ENCODE peak calls at places on chromosome 1, in six cellular contexts. One of them, this sample, is unnamed.

GRCh38 chr1:43577647-43578542 is 47.2 kb downstream of the PTPRF start:
- DNase-seq in GM12878: no peak
- DNase-seq in K562: no peak
- DNase-seq in endothelial cell of umbilical vein: no peak
- DNase-seq in HepG2: no peak
- DNase-seq in A549: no peak
- DNase-seq in this sample: no peak

GRCh38 chr1:171769754-171770153 is 11.7 kb upstream of the METTL13 start:
- DNase-seq in endothelial cell of umbilical vein: no peak
- DNase-seq in A549: no peak
- DNase-seq in GM12878: no peak
- DNase-seq in HepG2: no peak
- DNase-seq in K562: no peak
- DNase-seq in this sample: no peak

GRCh38 chr1:99782397-99782796 is 16.0 kb upstream of the FRRS1 start:
- DNase-seq in HepG2: no peak
- DNase-seq in A549: no peak
- DNase-seq in GM12878: no peak
- DNase-seq in K562: no peak
- DNase-seq in endothelial cell of umbilical vein: no peak
- DNase-seq in this sample: no peak

GRCh38 chr1:228487336-228488106 is at the start of gene RNF187:
- DNase-seq in GM12878: no peak
- DNase-seq in endothelial cell of umbilical vein: no peak
- DNase-seq in HepG2: no peak
- DNase-seq in A549: peak
- DNase-seq in K562: peak
- DNase-seq in this sample: peak

GRCh38 chr1:70874063-70874462 is 173.6 kb downstream of the PTGER3 start:
- DNase-seq in K562: no peak
- DNase-seq in endothelial cell of umbilical vein: no peak
- DNase-seq in GM12878: no peak
- DNase-seq in A549: no peak
- DNase-seq in HepG2: no peak
- DNase-seq in this sample: peak

GRCh38 chr1:226903819-226904710 is 33.6 kb downstream of the PSEN2 start:
- DNase-seq in HepG2: no peak
- DNase-seq in endothelial cell of umbilical vein: no peak
- DNase-seq in A549: no peak
- DNase-seq in GM12878: no peak
- DNase-seq in K562: no peak
- DNase-seq in this sample: no peak

GRCh38 chr1:7267493-7267892 is 482.2 kb downstream of the CAMTA1 start:
- DNase-seq in GM12878: no peak
- DNase-seq in endothelial cell of umbilical vein: no peak
- DNase-seq in K562: no peak
- DNase-seq in HepG2: peak
- DNase-seq in A549: no peak
- DNase-seq in this sample: no peak

GRCh38 chr1:182617734-182618288 is 13.6 kb upstream of the RGS16 start:
- DNase-seq in GM12878: no peak
- DNase-seq in K562: no peak
- DNase-seq in A549: no peak
- DNase-seq in endothelial cell of umbilical vein: no peak
- DNase-seq in HepG2: no peak
- DNase-seq in this sample: peak

GRCh38 chr1:211643324-211644212 is 31.9 kb downstream of the NEK2 start:
- DNase-seq in GM12878: no peak
- DNase-seq in K562: peak
- DNase-seq in endothelial cell of umbilical vein: peak
- DNase-seq in HepG2: peak
- DNase-seq in A549: no peak
- DNase-seq in this sample: no peak

GRCh38 chr1:116122955-116123757 is 12.0 kb downstream of the MAB21L3 start:
- DNase-seq in HepG2: peak
- DNase-seq in A549: no peak
- DNase-seq in endothelial cell of umbilical vein: no peak
- DNase-seq in GM12878: no peak
- DNase-seq in K562: no peak
- DNase-seq in this sample: no peak

GRCh38 chr1:46180082-46180616 is 3.9 kb upstream of the P3R3URF start:
- DNase-seq in GM12878: no peak
- DNase-seq in K562: peak
- DNase-seq in A549: no peak
- DNase-seq in HepG2: peak
- DNase-seq in endothelial cell of umbilical vein: no peak
- DNase-seq in this sample: peak

GRCh38 chr1:162856260-162856659 is 4.7 kb downstream of the CCDC190 start:
- DNase-seq in K562: no peak
- DNase-seq in endothelial cell of umbilical vein: peak
- DNase-seq in A549: no peak
- DNase-seq in HepG2: no peak
- DNase-seq in GM12878: no peak
- DNase-seq in this sample: no peak

GRCh38 chr1:112509005-112509659 is 367 bp downstream of the WNT2B start:
- DNase-seq in A549: no peak
- DNase-seq in endothelial cell of umbilical vein: peak
- DNase-seq in GM12878: no peak
- DNase-seq in HepG2: no peak
- DNase-seq in K562: no peak
- DNase-seq in this sample: peak

GRCh38 chr1:15584489-15585363 is at the start of gene AGMAT:
- DNase-seq in A549: peak
- DNase-seq in HepG2: peak
- DNase-seq in GM12878: no peak
- DNase-seq in K562: no peak
- DNase-seq in endothelial cell of umbilical vein: peak
- DNase-seq in this sample: peak

GRCh38 chr1:168477792-168478191 is 66.0 kb downstream of the XCL2 start:
- DNase-seq in A549: no peak
- DNase-seq in GM12878: no peak
- DNase-seq in endothelial cell of umbilical vein: no peak
- DNase-seq in HepG2: no peak
- DNase-seq in K562: no peak
- DNase-seq in this sample: no peak

GRCh38 chr1:40508375-40509341 is at the start of gene EXO5:
- DNase-seq in A549: peak
- DNase-seq in GM12878: peak
- DNase-seq in HepG2: peak
- DNase-seq in K562: peak
- DNase-seq in endothelial cell of umbilical vein: peak
- DNase-seq in this sample: peak

GRCh38 chr1:116066868-116067563 is 44.2 kb upstream of the MAB21L3 start:
- DNase-seq in K562: no peak
- DNase-seq in A549: no peak
- DNase-seq in HepG2: no peak
- DNase-seq in endothelial cell of umbilical vein: no peak
- DNase-seq in GM12878: no peak
- DNase-seq in this sample: no peak

DNA sequence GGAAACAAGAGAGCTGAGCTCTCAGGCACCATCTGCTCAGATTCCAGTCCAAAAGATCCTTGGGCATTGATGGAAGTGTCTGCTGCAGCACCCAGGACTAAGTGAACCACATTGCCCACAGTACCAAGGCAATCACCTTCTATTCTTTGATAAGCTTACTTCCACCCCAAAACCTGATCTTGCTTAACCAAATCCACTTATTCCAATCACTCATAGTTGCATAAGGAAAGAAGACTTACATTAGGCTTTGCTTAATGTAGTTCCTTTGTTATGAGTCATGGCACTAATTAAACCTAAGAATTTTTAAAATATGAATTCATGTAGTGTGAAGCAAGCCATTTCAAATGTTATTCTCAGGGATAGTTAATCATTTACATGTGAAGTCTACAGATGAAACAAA is 84.5 kb downstream of the UCHL5 start:
- DNase-seq in HepG2: no peak
- DNase-seq in A549: no peak
- DNase-seq in GM12878: no peak
- DNase-seq in endothelial cell of umbilical vein: no peak
- DNase-seq in K562: no peak
- DNase-seq in this sample: no peak
- TF ChIP-seq MYC in HepG2: no peak
- TF ChIP-seq MYC in A549: no peak
- TF ChIP-seq MYC in GM12878: no peak
- TF ChIP-seq MYC in endothelial cell of umbilical vein: no peak
- TF ChIP-seq MYC in K562: no peak
- TF ChIP-seq MYC in this sample: no peak

GRCh38 chr1:164953095-164953494 is 394.1 kb downstream of the PBX1 start:
- DNase-seq in K562: no peak
- DNase-seq in endothelial cell of umbilical vein: no peak
- DNase-seq in A549: no peak
- DNase-seq in GM12878: no peak
- DNase-seq in HepG2: no peak
- DNase-seq in this sample: no peak
- TF ChIP-seq MYC in K562: no peak
- TF ChIP-seq MYC in endothelial cell of umbilical vein: no peak
- TF ChIP-seq MYC in A549: no peak
- TF ChIP-seq MYC in GM12878: no peak
- TF ChIP-seq MYC in HepG2: no peak
- TF ChIP-seq MYC in this sample: no peak

GRCh38 chr1:17516303-17517214 is 22.9 kb upstream of the ARHGEF10L start:
- DNase-seq in HepG2: peak
- DNase-seq in endothelial cell of umbilical vein: no peak
- DNase-seq in GM12878: no peak
- DNase-seq in K562: no peak
- DNase-seq in A549: no peak
- DNase-seq in this sample: no peak

GRCh38 chr1:17523487-17524029 is 15.9 kb upstream of the ARHGEF10L start:
- DNase-seq in GM12878: no peak
- DNase-seq in K562: no peak
- DNase-seq in endothelial cell of umbilical vein: no peak
- DNase-seq in A549: no peak
- DNase-seq in HepG2: no peak
- DNase-seq in this sample: no peak

GRCh38 chr1:17520041-17520440 is 19.5 kb upstream of the ARHGEF10L start:
- DNase-seq in GM12878: no peak
- DNase-seq in A549: no peak
- DNase-seq in K562: no peak
- DNase-seq in HepG2: no peak
- DNase-seq in endothelial cell of umbilical vein: no peak
- DNase-seq in this sample: no peak

GRCh38 chr1:17521946-17522612 is 17.4 kb upstream of the ARHGEF10L start:
- DNase-seq in endothelial cell of umbilical vein: no peak
- DNase-seq in HepG2: no peak
- DNase-seq in GM12878: no peak
- DNase-seq in K562: peak
- DNase-seq in A549: no peak
- DNase-seq in this sample: no peak

DNA sequence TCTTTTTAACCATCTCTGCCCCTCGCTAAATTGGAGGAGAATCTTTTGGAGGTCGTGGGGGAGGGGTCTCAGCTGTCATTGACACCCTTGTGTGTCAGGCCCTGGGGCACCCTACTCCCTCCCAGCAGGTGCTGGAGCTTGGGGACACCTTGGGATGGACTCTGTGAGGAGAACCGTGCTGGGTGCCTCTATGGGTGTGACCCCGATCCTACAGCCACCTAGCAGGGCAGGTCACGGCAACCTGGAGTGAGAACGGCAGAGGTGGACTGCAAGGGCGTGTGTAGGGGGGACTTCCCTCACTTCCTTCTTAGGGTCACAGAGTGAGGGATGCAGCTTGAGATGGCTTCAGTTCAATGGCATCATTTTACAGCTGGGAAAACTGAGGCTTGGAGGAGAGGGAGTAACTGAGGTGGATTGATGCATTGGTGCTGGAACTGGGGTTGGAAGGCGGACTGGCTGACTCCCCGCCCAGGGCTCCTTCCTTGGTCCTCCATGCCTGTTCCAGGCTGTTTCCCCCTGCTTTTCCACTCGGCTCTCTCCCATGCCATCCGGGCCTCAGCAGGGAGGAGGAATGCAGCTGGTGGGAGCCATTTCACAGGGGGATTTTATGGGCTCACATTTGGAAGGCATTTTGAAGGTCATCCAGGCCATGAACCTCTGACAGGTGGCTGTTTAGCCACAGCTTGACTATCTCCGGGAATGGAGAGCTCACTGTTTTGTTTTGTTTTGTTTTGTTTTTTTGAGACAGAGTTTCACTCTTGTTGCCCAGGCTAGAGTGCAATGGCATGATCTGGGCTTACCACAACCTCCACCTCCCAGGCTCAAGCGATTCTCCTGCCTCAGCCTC is 18.8 kb upstream of the ARHGEF10L start:
- DNase-seq in GM12878: no peak
- DNase-seq in K562: no peak
- DNase-seq in A549: no peak
- DNase-seq in HepG2: no peak
- DNase-seq in endothelial cell of umbilical vein: no peak
- DNase-seq in this sample: no peak
- TF ChIP-seq MYC in GM12878: no peak
- TF ChIP-seq MYC in K562: no peak
- TF ChIP-seq MYC in A549: no peak
- TF ChIP-seq MYC in HepG2: no peak
- TF ChIP-seq MYC in endothelial cell of umbilical vein: no peak
- TF ChIP-seq MYC in this sample: no peak

GRCh38 chr1:153345187-153346066 is 3.2 kb downstream of the PGLYRP4 start:
- DNase-seq in GM12878: peak
- DNase-seq in endothelial cell of umbilical vein: no peak
- DNase-seq in A549: no peak
- DNase-seq in K562: no peak
- DNase-seq in HepG2: no peak
- DNase-seq in this sample: peak
- TF ChIP-seq MYC in GM12878: no peak
- TF ChIP-seq MYC in endothelial cell of umbilical vein: no peak
- TF ChIP-seq MYC in A549: no peak
- TF ChIP-seq MYC in K562: no peak
- TF ChIP-seq MYC in HepG2: no peak
- TF ChIP-seq MYC in this sample: no peak

GRCh38 chr1:247419326-247419725 is 3.4 kb downstream of the NLRP3 start:
- DNase-seq in K562: no peak
- DNase-seq in HepG2: no peak
- DNase-seq in endothelial cell of umbilical vein: no peak
- DNase-seq in GM12878: no peak
- DNase-seq in A549: no peak
- DNase-seq in this sample: peak
- TF ChIP-seq MYC in K562: no peak
- TF ChIP-seq MYC in HepG2: no peak
- TF ChIP-seq MYC in endothelial cell of umbilical vein: no peak
- TF ChIP-seq MYC in GM12878: no peak
- TF ChIP-seq MYC in A549: no peak
- TF ChIP-seq MYC in this sample: no peak

DNA sequence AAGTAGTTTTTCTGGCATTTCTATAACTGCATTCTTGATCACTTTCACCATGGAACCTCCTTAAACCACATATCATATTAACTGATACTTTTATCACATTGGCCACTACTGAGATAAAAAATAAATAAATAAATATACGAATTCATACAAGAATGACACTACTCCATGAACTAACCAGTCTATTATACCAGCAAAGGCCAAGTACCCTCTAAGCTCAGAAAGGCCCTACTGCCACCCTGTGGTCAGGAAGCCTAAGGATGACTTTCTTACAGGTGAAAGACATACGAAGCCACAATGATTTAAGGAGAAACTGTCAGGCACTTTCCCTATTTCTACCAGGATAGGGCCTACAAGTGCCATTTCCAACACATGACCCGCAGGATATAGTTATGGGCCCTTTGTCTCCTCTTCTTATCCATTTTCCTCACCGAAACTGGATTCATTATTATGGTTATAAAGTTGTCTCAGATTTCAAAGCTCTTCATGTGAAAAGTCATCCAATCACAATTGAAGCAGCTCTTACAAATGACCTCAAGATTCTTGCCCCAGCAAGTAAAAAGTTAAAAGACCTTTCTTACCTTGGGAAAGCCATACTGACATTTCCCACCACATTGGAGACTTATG is 23.9 kb downstream of the DNAJC8 start:
- DNase-seq in endothelial cell of umbilical vein: peak
- DNase-seq in HepG2: peak
- DNase-seq in GM12878: peak
- DNase-seq in A549: peak
- DNase-seq in K562: peak
- DNase-seq in this sample: peak
- TF ChIP-seq MYC in endothelial cell of umbilical vein: no peak
- TF ChIP-seq MYC in HepG2: no peak
- TF ChIP-seq MYC in GM12878: no peak
- TF ChIP-seq MYC in A549: no peak
- TF ChIP-seq MYC in K562: no peak
- TF ChIP-seq MYC in this sample: no peak